ENCODE peak calls at places on chromosomes 1 and 21, in seven cellular contexts. H is Calu3, P is tibial nerve, C is GM06990, Z is transverse colon, S is ovary, W is left ventricle myocardium inferior. B is an unnamed sample.

GRCh38 chr1:206427296-206427695 is 43.0 kb upstream of the IKBKE start:
- DNase-seq in H (no peak), P (no peak), C (no peak), Z (no peak), S (no peak), W (no peak), B (no peak)

GRCh38 chr1:13604191-13604590 is 20.6 kb downstream of the PDPN start:
- DNase-seq in H (no peak), P (no peak), C (no peak), Z (no peak), S (no peak), W (no peak), B (no peak)

GRCh38 chr1:243286409-243287127 is 30.7 kb downstream of the SDCCAG8 start:
- DNase-seq in H (no peak), P (no peak), C (no peak), Z (no peak), S (no peak), W (no peak), B (no peak)

GRCh38 chr1:247180581-247180980 is 8.8 kb upstream of the ZNF124 start:
- DNase-seq in H (no peak), P (no peak), C (no peak), Z (no peak), S (no peak), W (no peak), B (no peak)

GRCh38 chr1:107262472-107263286 is 121.8 kb downstream of the NTNG1 start:
- DNase-seq in H (no peak), P (no peak), C (no peak), Z (no peak), S (no peak), W (no peak), B (no peak)

GRCh38 chr1:7606096-7606495 is 165.0 kb upstream of the VAMP3 start:
- DNase-seq in H (no peak), P (no peak), C (no peak), Z (no peak), S (peak), W (no peak), B (no peak)

GRCh38 chr1:223742861-223743517 is 30.6 kb downstream of the CAPN2 start:
- DNase-seq in H (no peak), P (no peak), C (no peak), Z (no peak), S (no peak), W (no peak), B (no peak)

GRCh38 chr21:39159342-39160063 is 23.7 kb downstream of the PSMG1 start:
- DNase-seq in H (no peak), P (no peak), C (no peak), Z (no peak), S (no peak), W (no peak), B (no peak)

GRCh38 chr1:39646232-39647081 is 7.0 kb upstream of the HEYL start:
- DNase-seq in H (no peak), P (peak), C (no peak), Z (peak), S (peak), W (peak), B (no peak)

GRCh38 chr21:33057385-33057940 is 12.5 kb upstream of the OLIG1 start:
- DNase-seq in H (no peak), P (no peak), C (no peak), Z (no peak), S (no peak), W (no peak), B (no peak)

GRCh38 chr1:155871390-155871789 is 12.0 kb downstream of the SYT11 start:
- DNase-seq in H (no peak), P (peak), C (no peak), Z (no peak), S (peak), W (peak), B (no peak)

GRCh38 chr1:215146252-215146975 is 63.9 kb downstream of the KCNK2 start:
- DNase-seq in H (peak), P (peak), C (no peak), Z (peak), S (no peak), W (no peak), B (no peak)

GRCh38 chr1:27099154-27099903 is 55.6 kb downstream of the SLC9A1 start:
- DNase-seq in H (no peak), P (peak), C (peak), Z (peak), S (peak), W (peak), B (peak)

GRCh38 chr1:240194120-240194519 is 102.4 kb downstream of the FMN2 start:
- DNase-seq in H (no peak), P (no peak), C (no peak), Z (peak), S (no peak), W (no peak), B (no peak)

GRCh38 chr1:69611316-69611715 is 43.6 kb downstream of the LRRC7 start:
- DNase-seq in H (no peak), P (no peak), C (no peak), Z (no peak), S (no peak), W (no peak), B (no peak)

GRCh38 chr1:28560886-28561285 is 8.0 kb downstream of the TRNAU1AP start:
- DNase-seq in H (no peak), P (no peak), C (no peak), Z (no peak), S (no peak), W (no peak), B (no peak)

GRCh38 chr1:203678943-203679661 is 52.5 kb downstream of the ATP2B4 start:
- DNase-seq in H (no peak), P (no peak), C (no peak), Z (no peak), S (no peak), W (no peak), B (no peak)

GRCh38 chr1:20555025-20555757 is 2.8 kb downstream of the FAM43B start:
- DNase-seq in H (no peak), P (no peak), C (no peak), Z (no peak), S (no peak), W (no peak), B (no peak)

GRCh38 chr1:192958871-192959270 is 100.3 kb downstream of the UCHL5 start:
- DNase-seq in H (no peak), P (no peak), C (no peak), Z (no peak), S (no peak), W (no peak), B (no peak)

GRCh38 chr1:40849801-40850592 is 12.2 kb downstream of the CITED4 start:
- DNase-seq in H (peak), P (peak), C (peak), Z (peak), S (peak), W (peak), B (peak)

GRCh38 chr21:27569091-27569490 is 602.2 kb upstream of the ADAMTS5 start:
- DNase-seq in H (no peak), P (no peak), C (no peak), Z (no peak), S (no peak), W (no peak), B (no peak)

GRCh38 chr1:85328713-85329376 is 52.4 kb upstream of the BCL10 start:
- DNase-seq in H (peak), P (no peak), C (no peak), Z (no peak), S (no peak), W (no peak), B (no peak)

GRCh38 chr1:243312962-243313634 is 57.3 kb downstream of the SDCCAG8 start:
- DNase-seq in H (no peak), P (no peak), C (peak), Z (no peak), S (no peak), W (no peak), B (peak)

GRCh38 chr1:9836632-9836960 is 12.8 kb upstream of the CLSTN1 start:
- DNase-seq in H (no peak), P (no peak), C (no peak), Z (no peak), S (no peak), W (no peak), B (no peak)

GRCh38 chr1:5597991-5598823 is 394.0 kb downstream of the NPHP4 start:
- DNase-seq in H (no peak), P (peak), C (no peak), Z (no peak), S (no peak), W (no peak), B (no peak)

GRCh38 chr1:76786232-76786631 is 81.0 kb upstream of the ST6GALNAC5 start:
- DNase-seq in H (no peak), P (no peak), C (no peak), Z (no peak), S (no peak), W (no peak), B (no peak)

GRCh38 chr1:112687785-112688496 is 13.5 kb downstream of the MOV10 start:
- DNase-seq in H (no peak), P (no peak), C (no peak), Z (no peak), S (no peak), W (no peak), B (no peak)

GRCh38 chr1:85330206-85330605 is 53.8 kb upstream of the BCL10 start:
- DNase-seq in H (peak), P (no peak), C (no peak), Z (no peak), S (no peak), W (no peak), B (no peak)

GRCh38 chr1:147567594-147568381 is 26.5 kb downstream of the BCL9 start:
- DNase-seq in H (peak), P (no peak), C (no peak), Z (peak), S (no peak), W (no peak), B (no peak)

GRCh38 chr1:21200767-21201166 is 24.1 kb upstream of the EIF4G3 start:
- DNase-seq in H (no peak), P (no peak), C (no peak), Z (no peak), S (no peak), W (no peak), B (no peak)

GRCh38 chr1:236156512-236157208 is 14.3 kb downstream of the GPR137B start:
- DNase-seq in H (no peak), P (no peak), C (peak), Z (peak), S (no peak), W (no peak), B (peak)

GRCh38 chr1:159067699-159068621 is 8.6 kb downstream of the AIM2 start:
- DNase-seq in H (no peak), P (no peak), C (peak), Z (no peak), S (no peak), W (no peak), B (peak)

GRCh38 chr1:96524100-96524499 is 197.5 kb upstream of the PTBP2 start:
- DNase-seq in H (no peak), P (no peak), C (no peak), Z (no peak), S (no peak), W (no peak), B (no peak)
- TF ChIP-seq CTCF in H (no peak), P (no peak), C (no peak), Z (no peak), S (no peak), W (no peak), B (no peak)

GRCh38 chr1:25247024-25247828 is at the start of gene RSRP1:
- DNase-seq in H (peak), P (peak), C (peak), Z (peak), S (peak), W (peak), B (peak)

GRCh38 chr1:25245393-25245792 is 1.9 kb downstream of the RSRP1 start:
- DNase-seq in H (no peak), P (no peak), C (no peak), Z (no peak), S (no peak), W (no peak), B (no peak)

GRCh38 chr1:25247829-25248754 is 838 bp upstream of the RSRP1 start:
- DNase-seq in H (no peak), P (no peak), C (no peak), Z (no peak), S (no peak), W (no peak), B (no peak)

GRCh38 chr1:25245809-25246599 is 1.2 kb downstream of the RSRP1 start:
- DNase-seq in H (peak), P (no peak), C (no peak), Z (peak), S (no peak), W (no peak), B (peak)

GRCh38 chr1:25246600-25247023 is 642 bp downstream of the RSRP1 start:
- DNase-seq in H (no peak), P (no peak), C (no peak), Z (peak), S (peak), W (peak), B (peak)
- TF ChIP-seq CTCF in H (no peak), P (no peak), C (peak), Z (no peak), S (no peak), W (no peak), B (no peak)

GRCh38 chr1:1274299-1274930 is 761 bp upstream of the UBE2J2 start:
- DNase-seq in H (no peak), P (no peak), C (no peak), Z (no peak), S (no peak), W (no peak), B (no peak)
- TF ChIP-seq CTCF in H (no peak), P (no peak), C (no peak), Z (no peak), S (no peak), W (no peak), B (no peak)

GRCh38 chr1:43936470-43937151 is 3.0 kb downstream of the ARTN start:
- DNase-seq in H (peak), P (no peak), C (peak), Z (peak), S (no peak), W (peak), B (peak)
- TF ChIP-seq CTCF in H (peak), P (no peak), C (no peak), Z (peak), S (no peak), W (no peak), B (no peak)

DNA sequence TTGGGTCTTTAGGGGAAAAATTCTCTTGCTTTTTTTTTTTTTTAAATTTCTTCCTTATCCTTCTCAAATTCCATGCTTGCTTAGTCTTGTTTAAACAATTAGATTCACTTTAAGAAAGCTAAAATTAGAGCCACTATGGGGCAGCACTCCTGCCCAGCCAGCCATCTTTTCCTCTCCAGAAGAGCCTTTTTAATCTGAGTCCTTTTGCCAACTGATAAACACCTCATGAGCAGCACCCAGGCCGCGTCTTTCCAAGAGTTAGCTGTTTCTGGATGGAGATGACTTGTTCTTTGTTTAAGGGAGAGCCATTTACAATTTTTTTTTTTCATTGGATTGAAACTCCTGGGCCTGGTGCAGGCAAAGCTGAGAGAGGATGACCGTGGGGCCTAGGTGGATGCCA is 53.3 kb upstream of the TSPAN2 start:
- DNase-seq in H (no peak), P (no peak), C (no peak), Z (no peak), S (no peak), W (peak), B (no peak)
- TF ChIP-seq CTCF in H (no peak), P (no peak), C (no peak), Z (no peak), S (no peak), W (peak), B (no peak)

DNA sequence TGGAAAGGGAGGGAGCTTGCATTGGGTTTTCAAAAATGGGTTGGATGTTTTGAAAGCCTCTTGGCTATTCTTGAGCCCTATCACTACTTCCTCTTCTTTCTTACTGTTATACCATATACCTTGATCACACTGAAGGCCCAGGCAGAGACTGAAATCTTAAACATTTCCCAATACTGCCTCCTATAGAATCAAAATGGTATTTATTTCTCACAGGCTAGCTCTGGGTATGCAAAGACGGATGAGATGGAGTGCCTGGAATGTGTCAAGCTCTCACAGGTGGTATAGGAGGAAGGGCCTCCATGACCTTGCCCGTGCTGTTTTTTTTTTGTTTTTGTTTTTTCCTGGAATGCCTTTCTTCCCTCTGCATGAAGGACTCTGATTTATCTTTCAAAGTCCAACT is 268.4 kb upstream of the USP24 start:
- DNase-seq in H (no peak), P (no peak), C (no peak), Z (no peak), S (no peak), W (no peak), B (no peak)
- TF ChIP-seq CTCF in H (no peak), P (no peak), C (no peak), Z (no peak), S (no peak), W (no peak), B (no peak)

GRCh38 chr1:176462671-176463225 is at the start of gene PAPPA2:
- DNase-seq in H (no peak), P (no peak), C (no peak), Z (no peak), S (no peak), W (no peak), B (no peak)

GRCh38 chr1:176461576-176461975 is 1.4 kb upstream of the PAPPA2 start:
- DNase-seq in H (no peak), P (no peak), C (no peak), Z (no peak), S (no peak), W (no peak), B (no peak)

GRCh38 chr1:176471338-176472121 is 8.6 kb downstream of the PAPPA2 start:
- DNase-seq in H (no peak), P (no peak), C (no peak), Z (no peak), S (no peak), W (no peak), B (no peak)

GRCh38 chr1:176469450-176469985 is 6.5 kb downstream of the PAPPA2 start:
- DNase-seq in H (no peak), P (no peak), C (no peak), Z (no peak), S (no peak), W (no peak), B (no peak)

DNA sequence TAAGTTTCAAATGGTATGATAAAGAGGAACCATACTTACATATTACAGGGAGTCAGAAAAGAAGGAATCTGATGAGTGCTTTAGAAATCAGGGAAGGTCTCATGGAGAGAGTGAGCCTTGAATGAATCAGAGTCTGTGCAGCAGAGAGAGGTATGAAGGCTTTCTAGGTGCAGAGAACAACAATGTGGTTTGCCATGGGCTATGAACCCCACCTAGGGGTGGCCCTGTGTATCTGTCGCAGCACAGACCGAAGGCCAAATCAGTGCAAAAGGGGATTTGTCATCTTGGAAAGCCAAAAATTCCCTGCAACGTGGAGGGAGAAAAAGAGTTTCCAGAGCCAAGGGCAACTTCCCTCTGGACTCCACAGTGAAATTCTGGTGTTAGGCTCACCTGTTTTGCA is 3.5 kb downstream of the PAPPA2 start:
- DNase-seq in H (peak), P (no peak), C (no peak), Z (no peak), S (no peak), W (no peak), B (peak)
- TF ChIP-seq CTCF in H (peak), P (no peak), C (peak), Z (no peak), S (no peak), W (peak), B (no peak)